ENCODE peak calls at places on chromosome 11, in nine cellular contexts. I is Peyer's patch; G is CD8-positive, alpha-beta T cell; W is HepG2; M is astrocyte of the cerebellum; T is AG09309; P is cardiac fibroblast; Z is fibroblast of pulmonary artery; O is hepatocyte. H is an unnamed sample.

GRCh38 chr11:69115586-69116560 is 39.9 kb upstream of the SMIM38 start:
- DNase-seq in I (no peak), G (no peak), W (no peak), M (peak; percentile 15), T (no peak), P (no peak), Z (no peak), O (no peak), H (no peak)

GRCh38 chr11:13963169-13963948 is 836 bp downstream of the SPON1 start:
- DNase-seq in I (peak; percentile 63), G (peak; percentile 42), W (no peak), M (no peak), T (no peak), P (no peak), Z (no peak), O (peak; percentile 58), H (no peak)

GRCh38 chr11:100830978-100831732 is 144.1 kb downstream of the ARHGAP42 start:
- DNase-seq in I (no peak), G (no peak), W (no peak), M (peak; percentile 31), T (no peak), P (peak; percentile 71), Z (peak; percentile 64), O (peak; percentile 23), H (no peak)

GRCh38 chr11:102007567-102008437 is 39.4 kb upstream of the CFAP300 start:
- DNase-seq in I (peak; percentile 55), G (no peak), W (peak; percentile 88), M (peak; percentile 24), T (peak; percentile 18), P (peak; percentile 71), Z (peak; percentile 68), O (peak; percentile 59), H (peak; percentile 18)

GRCh38 chr11:133803026-133803425 is 42.3 kb downstream of the SPATA19 start:
- DNase-seq in I (no peak), G (no peak), W (peak; percentile 5), M (no peak), T (no peak), P (no peak), Z (no peak), O (no peak), H (no peak)

GRCh38 chr11:130403301-130403804 is 25.1 kb downstream of the ADAMTS8 start:
- DNase-seq in I (no peak), G (no peak), W (no peak), M (peak; percentile 81), T (peak; percentile 69), P (peak; percentile 92), Z (peak; percentile 81), O (peak; percentile 66), H (peak; percentile 61)

GRCh38 chr11:123740787-123741158 is 687 bp downstream of the ZNF202 start:
- DNase-seq in I (no peak), G (no peak), W (no peak), M (no peak), T (no peak), P (peak; percentile 3), Z (peak; percentile 12), O (peak; percentile 18), H (no peak)

GRCh38 chr11:94068764-94069163 is 47.6 kb downstream of the HEPHL1 start:
- DNase-seq in I (no peak), G (no peak), W (no peak), M (no peak), T (no peak), P (peak; percentile 13), Z (no peak), O (no peak), H (no peak)

GRCh38 chr11:66548041-66548440 is 1.3 kb downstream of the ACTN3 start:
- DNase-seq in I (no peak), G (no peak), W (no peak), M (no peak), T (no peak), P (no peak), Z (no peak), O (no peak), H (no peak)

GRCh38 chr11:66545701-66546367 is at the start of gene ZDHHC24:
- DNase-seq in I (peak; percentile 98), G (peak; percentile 79), W (peak; percentile 92), M (peak; percentile 92), T (peak; percentile 86), P (peak; percentile 98), Z (peak; percentile 98), O (peak; percentile 97), H (peak; percentile 85)

GRCh38 chr11:66546368-66546965 is at the start of gene ACTN3:
- DNase-seq in I (peak; percentile 62), G (no peak), W (peak; percentile 17), M (no peak), T (no peak), P (no peak), Z (peak; percentile 19), O (peak; percentile 32), H (no peak)

GRCh38 chr11:66547662-66548009 is 933 bp downstream of the ACTN3 start:
- DNase-seq in I (no peak), G (no peak), W (no peak), M (no peak), T (no peak), P (no peak), Z (no peak), O (no peak), H (no peak)

DNA sequence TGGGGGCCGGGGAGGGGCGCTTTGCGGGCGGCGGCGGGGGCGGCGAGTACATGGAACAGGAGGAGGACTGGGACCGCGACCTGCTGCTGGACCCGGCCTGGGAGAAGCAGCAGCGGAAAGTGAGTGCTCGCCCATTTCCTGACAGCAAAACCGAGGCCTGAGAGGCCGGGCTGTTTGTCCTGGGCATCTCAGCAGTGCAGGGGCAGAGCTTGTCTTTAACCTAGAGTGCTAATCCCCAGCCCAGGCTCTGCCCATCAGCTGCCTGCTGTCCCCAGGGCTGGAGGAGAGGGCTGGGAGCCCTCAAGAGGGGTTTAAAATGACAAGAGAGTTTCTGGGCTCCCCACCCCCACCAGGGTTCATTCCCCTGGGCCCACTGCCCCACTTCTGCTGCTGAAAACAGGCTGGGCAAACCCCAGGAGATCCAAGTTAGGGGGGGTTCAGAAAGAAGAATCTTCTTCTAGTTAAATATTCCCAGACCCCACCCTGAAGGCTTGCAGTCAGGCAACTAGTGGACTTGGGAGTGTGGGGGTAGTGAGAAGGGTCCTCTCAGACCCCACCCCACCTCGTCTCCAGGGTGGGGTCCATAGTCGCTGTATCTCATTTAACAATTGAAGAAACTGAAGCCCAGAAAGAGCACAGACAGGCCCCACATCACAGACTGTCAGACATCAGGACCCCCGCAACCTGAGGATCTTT is 411 bp downstream of the ACTN3 start:
- DNase-seq in I (no peak), G (no peak), W (no peak), M (no peak), T (no peak), P (no peak), Z (no peak), O (no peak), H (no peak)
- H3K4me3 ChIP-seq in I (peak overlapping the region; percentile 93), G (no peak overlapping the region), W (peak overlapping the region; percentile 83), M (no peak overlapping the region), T (no peak overlapping the region), P (no peak overlapping the region), Z (no peak overlapping the region), O (no peak overlapping the region), H (no peak overlapping the region)

GRCh38 chr11:62333768-62334167 is 3.5 kb upstream of the ASRGL1 start:
- DNase-seq in I (no peak), G (no peak), W (no peak), M (no peak), T (no peak), P (no peak), Z (no peak), O (no peak), H (no peak)

GRCh38 chr11:62337682-62338181 is 484 bp downstream of the ASRGL1 start:
- DNase-seq in I (peak; percentile 49), G (peak; percentile 15), W (no peak), M (no peak), T (no peak), P (peak; percentile 3), Z (peak; percentile 2), O (peak; percentile 55), H (no peak)

GRCh38 chr11:62338218-62338617 is 970 bp downstream of the ASRGL1 start:
- DNase-seq in I (no peak), G (no peak), W (no peak), M (no peak), T (no peak), P (no peak), Z (no peak), O (no peak), H (no peak)

GRCh38 chr11:62340269-62340901 is 3.1 kb downstream of the ASRGL1 start:
- DNase-seq in I (peak; percentile 86), G (peak; percentile 58), W (peak; percentile 60), M (peak; percentile 20), T (peak; percentile 5), P (peak; percentile 68), Z (peak; percentile 64), O (peak; percentile 59), H (no peak)

DNA sequence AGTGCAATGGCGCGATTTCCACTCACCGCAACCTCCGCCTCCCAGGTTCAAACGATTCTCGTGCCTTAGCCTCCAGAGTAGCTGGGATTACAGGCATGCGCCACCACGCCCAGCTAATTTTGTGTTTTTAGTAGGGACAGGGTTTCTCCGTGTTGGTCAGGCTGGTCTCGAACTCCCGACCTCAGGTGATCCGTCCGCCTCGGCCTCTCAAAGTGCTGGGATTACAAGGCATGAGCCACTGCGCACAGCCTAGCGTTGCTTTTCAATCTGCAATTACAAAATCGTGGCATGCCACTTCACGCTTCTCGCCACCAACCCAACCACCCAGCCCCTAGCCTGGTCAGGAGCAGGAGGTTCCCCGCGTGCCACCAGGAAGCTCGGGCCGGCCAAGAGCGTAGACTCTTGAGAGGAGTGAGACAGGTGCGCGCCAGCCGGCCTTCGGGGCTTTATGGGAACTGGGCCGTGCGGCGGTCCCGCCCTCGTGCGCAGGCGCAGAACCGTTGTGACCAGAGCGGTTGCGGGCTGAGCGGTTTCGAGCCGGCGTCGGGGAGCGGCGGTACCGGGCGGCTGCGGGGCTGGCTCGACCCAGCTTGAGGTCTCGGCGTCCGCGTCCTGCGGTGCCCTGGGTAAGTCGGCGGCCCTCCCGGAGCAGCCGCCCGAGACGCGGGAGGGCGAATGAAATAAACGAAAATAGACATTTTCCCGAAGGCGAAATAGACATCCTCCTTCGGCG is at the start of gene ASRGL1:
- DNase-seq in I (peak; percentile 95), G (peak; percentile 78), W (peak; percentile 43), M (peak; percentile 3), T (no peak), P (peak; percentile 55), Z (peak; percentile 54), O (peak; percentile 91), H (no peak)
- H3K4me3 ChIP-seq in I (peak within 1 kb of the TSS; percentile 70), G (peak within 1 kb of the TSS; percentile 65), W (peak within 1 kb of the TSS; percentile 82), M (peak within 1 kb of the TSS; percentile 60), T (peak within 1 kb of the TSS; percentile 53), P (peak within 1 kb of the TSS; percentile 60), Z (peak within 1 kb of the TSS; percentile 59), O (peak within 1 kb of the TSS; percentile 34), H (peak within 1 kb of the TSS; percentile 64)

DNA sequence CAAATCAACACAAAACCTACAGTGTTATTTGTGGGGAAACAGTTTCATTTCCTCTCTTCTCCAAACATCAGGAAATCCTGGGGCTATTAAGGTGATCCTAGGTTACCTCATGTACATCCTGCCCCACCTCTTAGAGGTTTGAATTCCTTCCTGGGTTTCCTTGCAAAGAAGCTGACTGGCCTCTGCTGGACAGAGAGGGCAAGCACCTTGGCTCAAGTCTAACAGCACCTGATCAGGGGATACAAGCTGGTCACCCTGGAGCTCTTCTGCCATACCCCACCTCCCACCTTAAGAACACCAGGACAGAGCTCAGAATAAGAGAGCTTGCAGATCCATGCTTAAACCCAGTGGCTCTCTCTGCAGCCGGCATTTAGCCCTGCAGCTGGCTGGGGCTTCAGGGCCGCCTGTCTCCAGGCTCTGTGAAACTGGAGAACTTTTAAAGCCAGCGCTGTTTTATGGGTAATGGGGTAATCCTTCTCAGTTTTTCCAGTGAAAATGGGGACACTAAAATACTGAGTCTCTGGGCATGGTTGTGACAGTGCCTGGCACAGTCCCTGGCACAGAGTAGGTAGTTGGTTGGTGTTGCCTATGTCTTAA is 386.6 kb upstream of the NARS2 start:
- DNase-seq in I (no peak), G (no peak), W (no peak), M (peak; percentile 9), T (no peak), P (peak; percentile 47), Z (peak; percentile 34), O (peak; percentile 57), H (no peak)
- H3K4me3 ChIP-seq in I (no peak overlapping the region), G (no peak overlapping the region), W (no peak overlapping the region), M (peak overlapping the region; percentile 35), T (no peak overlapping the region), P (no peak overlapping the region), Z (no peak overlapping the region), O (peak overlapping the region; percentile 4), H (no peak overlapping the region)

GRCh38 chr11:65867284-65868071 is 5.1 kb downstream of the EFEMP2 start:
- DNase-seq in I (no peak), G (no peak), W (no peak), M (no peak), T (no peak), P (no peak), Z (no peak), O (no peak), H (no peak)
- H3K4me3 ChIP-seq in I (no peak overlapping the region), G (no peak overlapping the region), W (no peak overlapping the region), M (no peak overlapping the region), T (no peak overlapping the region), P (no peak overlapping the region), Z (no peak overlapping the region), O (no peak overlapping the region), H (no peak overlapping the region)